ENCODE peak calls at places on chromosomes 16 and 17, in nine cellular contexts. U, Z, H, K, W, Q, L, T and R are unnamed samples.

GRCh38 chr17:80960037-80960796 is 31.4 kb upstream of the CHMP6 start:
- DNase-seq in U (no peak), Z (no peak), H (no peak), K (peak; percentile 53), W (no peak), Q (no peak), L (no peak), T (no peak), R (no peak)

GRCh38 chr17:82247175-82247823 is 18.5 kb downstream of the SLC16A3 start:
- DNase-seq in U (no peak), Z (no peak), H (no peak), K (no peak), W (no peak), Q (no peak), L (no peak), T (no peak), R (no peak)

GRCh38 chr17:79951361-79952264 is 84.1 kb downstream of the TBC1D16 start:
- DNase-seq in U (no peak), Z (peak; percentile 47), H (peak; percentile 89), K (peak; percentile 52), W (peak; percentile 66), Q (peak; percentile 83), L (no peak), T (peak; percentile 63), R (no peak)

GRCh38 chr16:85471469-85472431 is 141.4 kb upstream of the GSE1 start:
- DNase-seq in U (no peak), Z (no peak), H (no peak), K (no peak), W (peak; percentile 71), Q (peak; percentile 77), L (no peak), T (peak; percentile 71), R (no peak)

GRCh38 chr16:71303938-71304337 is 14.7 kb upstream of the CMTR2 start:
- DNase-seq in U (no peak), Z (no peak), H (peak; percentile 4), K (no peak), W (no peak), Q (no peak), L (no peak), T (no peak), R (no peak)

GRCh38 chr16:69563605-69564580 is 1.9 kb upstream of the NFAT5 start:
- DNase-seq in U (peak; percentile 93), Z (no peak), H (peak; percentile 65), K (no peak), W (no peak), Q (no peak), L (peak; percentile 46), T (no peak), R (no peak)

GRCh38 chr17:48542956-48543853 is 1.7 kb downstream of the HOXB2 start:
- DNase-seq in U (no peak), Z (peak; percentile 43), H (peak; percentile 67), K (no peak), W (no peak), Q (no peak), L (peak; percentile 75), T (no peak), R (peak; percentile 34)

GRCh38 chr16:50267151-50267631 is 840 bp downstream of the ADCY7 start:
- DNase-seq in U (no peak), Z (no peak), H (no peak), K (peak; percentile 42), W (no peak), Q (no peak), L (no peak), T (no peak), R (peak; percentile 42)

GRCh38 chr17:22142091-22142490 is 449.8 kb downstream of the KCNJ18 start:
- DNase-seq in U (no peak), Z (no peak), H (no peak), K (no peak), W (no peak), Q (no peak), L (no peak), T (no peak), R (no peak)

GRCh38 chr17:13885953-13886889 is 183.1 kb upstream of the COX10 start:
- DNase-seq in U (no peak), Z (peak; percentile 71), H (peak; percentile 69), K (no peak), W (no peak), Q (no peak), L (no peak), T (no peak), R (no peak)

DNA sequence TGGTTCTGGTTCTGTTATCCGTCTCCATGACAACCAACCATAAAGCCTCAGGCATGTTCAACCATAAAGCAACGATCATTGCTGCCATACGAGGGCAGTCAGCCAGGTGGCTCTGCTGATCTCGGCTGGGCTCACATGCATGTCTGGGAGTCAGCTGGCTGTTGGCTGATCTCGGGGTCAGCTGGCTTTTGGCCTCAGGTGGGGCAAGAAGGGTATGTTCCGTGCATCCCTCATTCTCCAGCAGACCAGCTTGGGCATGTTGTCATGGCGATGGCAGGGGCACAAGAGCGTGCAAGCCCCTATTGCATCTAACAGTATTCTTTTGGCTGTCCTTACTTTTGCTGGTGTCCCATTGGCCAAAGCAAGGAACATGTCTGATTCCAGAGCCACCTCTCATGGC is 86.2 kb downstream of the ABCC6 start:
- DNase-seq in U (no peak), Z (no peak), H (no peak), K (no peak), W (no peak), Q (no peak), L (no peak), T (no peak), R (no peak)
- TF ChIP-seq POLR2A in U (no peak), Z (no peak), H (no peak), K (no peak), W (no peak), Q (no peak), L (no peak), T (no peak), R (no peak)

GRCh38 chr17:17424552-17424951 is 52.2 kb upstream of the MED9 start:
- DNase-seq in U (no peak), Z (no peak), H (no peak), K (no peak), W (no peak), Q (no peak), L (no peak), T (no peak), R (no peak)
- H3K27ac ChIP-seq in U (no peak overlapping the region), Z (no peak overlapping the region), H (no peak overlapping the region), K (no peak overlapping the region), W (no peak overlapping the region), Q (no peak overlapping the region), L (no peak overlapping the region), T (no peak overlapping the region), R (no peak overlapping the region)

GRCh38 chr17:42679492-42680330 is 1.9 kb downstream of the CCR10 start:
- DNase-seq in U (no peak), Z (peak; percentile 84), H (peak; percentile 75), K (peak; percentile 87), W (peak; percentile 81), Q (peak; percentile 85), L (peak; percentile 92), T (peak; percentile 81), R (peak; percentile 72)

GRCh38 chr17:42677012-42677857 is 441 bp upstream of the PLEKHH3 start:
- DNase-seq in U (peak; percentile 99), Z (peak; percentile 100), H (peak; percentile 99), K (peak; percentile 100), W (peak; percentile 100), Q (peak; percentile 100), L (peak; percentile 100), T (peak; percentile 99), R (peak; percentile 100)

GRCh38 chr17:42677921-42678781 is 1.4 kb upstream of the PLEKHH3 start:
- DNase-seq in U (no peak), Z (peak; percentile 91), H (peak; percentile 73), K (peak; percentile 97), W (peak; percentile 89), Q (peak; percentile 92), L (peak; percentile 99), T (peak; percentile 94), R (peak; percentile 82)

GRCh38 chr17:42680331-42680808 is 1.3 kb downstream of the CCR10 start:
- DNase-seq in U (no peak), Z (peak; percentile 42), H (peak; percentile 29), K (no peak), W (no peak), Q (peak; percentile 28), L (peak; percentile 54), T (no peak), R (no peak)

DNA sequence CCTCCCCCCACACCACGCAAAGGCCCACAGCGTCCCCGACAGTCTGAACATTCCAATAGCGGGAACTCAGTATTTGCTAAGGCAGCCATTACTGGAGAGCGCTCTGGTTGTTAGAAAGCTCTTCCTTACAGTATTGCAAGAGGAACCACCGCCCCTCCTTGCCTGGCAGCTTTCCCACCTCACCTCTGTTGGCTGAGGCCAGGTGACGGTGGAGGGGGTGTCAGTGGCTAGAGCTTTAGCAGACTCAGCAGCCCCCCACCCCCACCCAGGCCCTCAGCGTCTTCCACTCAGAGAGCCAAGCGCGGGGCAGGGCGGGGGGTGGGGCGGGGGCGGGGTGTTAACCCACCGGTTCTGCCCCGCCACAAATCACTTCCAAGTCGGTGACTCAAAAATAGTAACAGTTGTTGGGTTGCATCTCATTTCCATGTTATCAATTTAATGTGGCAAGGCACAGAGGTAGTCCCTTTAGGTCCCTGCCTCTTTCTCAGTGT is 2.3 kb upstream of the PLEKHH3 start:
- DNase-seq in U (no peak), Z (no peak), H (peak; percentile 39), K (no peak), W (peak; percentile 75), Q (peak; percentile 81), L (peak; percentile 80), T (peak; percentile 76), R (peak; percentile 72)
- H3K4me1 ChIP-seq in U (peaks cover 19% of the 10 kb centered on the region), Z (peaks cover 30% of the 10 kb centered on the region), H (peaks cover 36% of the 10 kb centered on the region), K (no peaks in the 10 kb centered on the region), W (peaks cover 20% of the 10 kb centered on the region), Q (peaks cover 66% of the 10 kb centered on the region), L (peaks cover 50% of the 10 kb centered on the region), T (peaks cover 76% of the 10 kb centered on the region), R (peaks cover 60% of the 10 kb centered on the region)

GRCh38 chr16:28538733-28539596 is at the start of gene NUPR1:
- DNase-seq in U (no peak), Z (peak; percentile 93), H (peak; percentile 97), K (peak; percentile 95), W (peak; percentile 96), Q (peak; percentile 99), L (peak; percentile 85), T (peak; percentile 94), R (peak; percentile 47)
- TF ChIP-seq POLR2A in U (no peak), Z (peak; percentile 85), H (peak; percentile 88), K (peak; percentile 90), W (peak; percentile 88), Q (peak; percentile 86), L (no peak), T (peak; percentile 97), R (peak; percentile 42)